ENCODE peak calls at places on chromosomes 11 and 22, in eight cellular contexts. L is GM13977; U is A172; H is stimulated activated CD4-positive, alpha-beta T cell treated with anti-CD3 and anti-CD28 coated beads, Interleukin-12 subunit alpha, Interleukin-12 subunit beta, amount 100 ng/mL, for 24 hours; G is dermis blood vessel endothelial cell; X is T-cell; R is HS-5; J is activated T-helper 1 cell treated with Interleukin-2 at 50 U/mL for 16 hours. V is an unnamed sample.
A peak's percentile ranks its signal among the peaks of the same experiment; 100 is the strongest.

GRCh38 chr11:19510468-19510867 is 202.2 kb upstream of the NAV2 start:
- DNase-seq in R (no peak), X (no peak), H (no peak), L (no peak), J (no peak), U (no peak), G (no peak), V (no peak)

GRCh38 chr11:69956669-69957190 is 121.4 kb upstream of the ANO1 start:
- DNase-seq in R (no peak), G (no peak), U (no peak), X (no peak), H (no peak), J (no peak), L (no peak), V (no peak)

GRCh38 chr11:79335681-79336080 is 105.1 kb downstream of the TENM4 start:
- DNase-seq in J (no peak), R (no peak), U (no peak), L (no peak), X (no peak), H (no peak), G (no peak), V (no peak)

GRCh38 chr11:2934611-2935239 is 5.5 kb upstream of the PHLDA2 start:
- DNase-seq in X (no peak), H (no peak), L (no peak), U (no peak), G (no peak), J (no peak), R (no peak), V (no peak)

GRCh38 chr11:30610628-30611027 is 24.5 kb upstream of the MPPED2 start:
- DNase-seq in U (no peak), H (no peak), R (no peak), L (no peak), X (no peak), G (no peak), J (no peak), V (no peak)

GRCh38 chr22:47032091-47032943 is 269.9 kb downstream of the TBC1D22A start:
- DNase-seq in R (no peak), U (no peak), L (no peak), H (no peak), J (no peak), G (no peak), X (no peak), V (no peak)

GRCh38 chr11:12066799-12067508 is 43.4 kb upstream of the MICAL2 start:
- DNase-seq in H (no peak), G (no peak), U (peak; percentile 87), X (no peak), L (no peak), R (no peak), J (no peak), V (peak; percentile 83)

GRCh38 chr11:65036931-65037330 is 4.1 kb upstream of the SAC3D1 start:
- DNase-seq in X (no peak), U (peak; percentile 35), L (no peak), H (no peak), R (no peak), J (no peak), G (no peak), V (no peak)

GRCh38 chr11:115321602-115322289 is 182.5 kb downstream of the CADM1 start:
- DNase-seq in J (no peak), L (no peak), R (no peak), H (no peak), G (no peak), U (no peak), X (no peak), V (no peak)

GRCh38 chr11:64234840-64235379 is 526 bp downstream of the VEGFB start:
- DNase-seq in L (no peak), U (no peak), R (no peak), G (peak; percentile 34), X (no peak), J (no peak), H (no peak), V (no peak)

GRCh38 chr22:44448271-44448780 is 49.7 kb downstream of the RTL6 start:
- DNase-seq in L (no peak), H (no peak), J (no peak), R (peak; percentile 76), U (peak; percentile 86), G (no peak), X (no peak), V (peak; percentile 78)

GRCh38 chr11:64571410-64572091 is 19.5 kb upstream of the SLC22A12 start:
- DNase-seq in X (no peak), L (no peak), R (no peak), U (no peak), G (no peak), H (no peak), J (no peak), V (no peak)

GRCh38 chr11:65524747-65525658 is at the start of gene SCYL1:
- DNase-seq in X (peak; percentile 77), U (peak; percentile 28), G (peak; percentile 87), H (peak; percentile 73), R (no peak), L (peak; percentile 97), J (peak; percentile 79), V (no peak)

GRCh38 chr11:27282141-27282590 is 80.8 kb downstream of the CCDC34 start:
- DNase-seq in G (peak; percentile 92), U (peak; percentile 63), H (no peak), X (no peak), L (no peak), R (no peak), J (no peak), V (no peak)

GRCh38 chr22:46066691-46067090 is 83.6 kb upstream of the PPARA start:
- DNase-seq in H (no peak), U (peak; percentile 47), X (no peak), J (no peak), G (peak; percentile 73), R (no peak), L (no peak), V (no peak)

GRCh38 chr11:115226556-115226955 is 277.7 kb downstream of the CADM1 start:
- DNase-seq in R (peak; percentile 46), H (no peak), J (no peak), G (no peak), U (peak; percentile 90), X (no peak), L (no peak), V (peak; percentile 97)

GRCh38 chr11:77036398-77036797 is 2.2 kb downstream of the B3GNT6 start:
- DNase-seq in J (no peak), L (no peak), R (no peak), H (no peak), U (no peak), X (no peak), G (no peak), V (no peak)

GRCh38 chr11:35555238-35555887 is 29.9 kb upstream of the PAMR1 start:
- DNase-seq in X (no peak), U (no peak), J (no peak), L (no peak), H (no peak), R (peak; percentile 48), G (no peak), V (no peak)

GRCh38 chr11:107468596-107468995 is 11.0 kb upstream of the CWF19L2 start:
- DNase-seq in H (no peak), X (no peak), L (no peak), R (no peak), G (peak; percentile 29), U (no peak), J (no peak), V (no peak)

GRCh38 chr11:27720277-27720830 is 20.1 kb upstream of the BDNF start:
- DNase-seq in G (peak; percentile 74), R (no peak), L (peak; percentile 59), U (peak; percentile 52), J (no peak), X (no peak), H (no peak), V (peak; percentile 9)

GRCh38 chr11:7690648-7691047 is 15.6 kb downstream of the OVCH2 start:
- DNase-seq in J (no peak), G (no peak), H (no peak), R (no peak), X (no peak), L (no peak), U (no peak), V (no peak)

GRCh38 chr11:67667490-67668190 is 6.8 kb downstream of the ALDH3B2 start:
- DNase-seq in R (no peak), J (no peak), L (peak; percentile 55), U (no peak), H (no peak), X (no peak), G (no peak), V (no peak)

GRCh38 chr11:103537904-103538502 is 428.8 kb downstream of the DYNC2H1 start:
- DNase-seq in H (no peak), L (peak; percentile 6), U (peak; percentile 25), G (peak; percentile 69), X (no peak), R (no peak), J (no peak), V (no peak)

GRCh38 chr11:57095417-57095816 is 86.3 kb upstream of the LRRC55 start:
- DNase-seq in G (no peak), U (no peak), L (no peak), J (no peak), R (no peak), X (no peak), H (no peak), V (no peak)

GRCh38 chr11:102345923-102346322 is 1.1 kb upstream of the BIRC2 start:
- DNase-seq in J (no peak), G (peak; percentile 72), X (no peak), R (peak; percentile 88), H (no peak), U (peak; percentile 65), L (no peak), V (peak; percentile 53)

GRCh38 chr22:26797910-26798309 is 140.5 kb downstream of the MIAT start:
- DNase-seq in X (no peak), U (no peak), H (no peak), R (no peak), L (no peak), J (no peak), G (peak; percentile 17), V (no peak)

GRCh38 chr11:111283945-111284481 is 14.3 kb upstream of the POU2AF3 start:
- DNase-seq in J (no peak), L (no peak), R (peak; percentile 22), H (no peak), X (no peak), G (peak; percentile 16), U (no peak), V (no peak)

GRCh38 chr11:24145411-24145810 is 351.4 kb upstream of the LUZP2 start:
- DNase-seq in R (no peak), G (no peak), J (no peak), H (no peak), L (no peak), X (no peak), U (no peak), V (no peak)

GRCh38 chr11:61489833-61490585 is 18.5 kb upstream of the LRRC10B start:
- DNase-seq in L (no peak), G (no peak), U (no peak), J (no peak), X (no peak), H (no peak), R (no peak), V (peak; percentile 15)

GRCh38 chr11:114478768-114479167 is 39.5 kb downstream of the REXO2 start:
- DNase-seq in U (peak; percentile 3), G (peak; percentile 4), H (no peak), R (no peak), J (no peak), L (no peak), X (no peak), V (no peak)

GRCh38 chr11:87597696-87598095 is 560.0 kb downstream of the TMEM135 start:
- DNase-seq in G (no peak), R (no peak), H (no peak), L (no peak), J (no peak), U (no peak), X (no peak), V (no peak)

GRCh38 chr11:95832763-95833162 is 42.5 kb downstream of the CEP57 start:
- DNase-seq in J (no peak), G (no peak), X (no peak), L (no peak), U (peak; percentile 53), R (no peak), H (no peak), V (peak; percentile 67)

GRCh38 chr11:122963981-122964380 is 17.7 kb downstream of the BSX start:
- DNase-seq in L (no peak), J (no peak), G (no peak), U (no peak), H (no peak), R (no peak), X (no peak), V (no peak)

GRCh38 chr11:1564535-1565172 is 7.4 kb downstream of the DUSP8 start:
- DNase-seq in X (no peak), R (no peak), L (no peak), G (peak; percentile 71), U (peak; percentile 90), J (no peak), H (no peak), V (peak; percentile 85)

V was measured in NCI-H226.